ENCODE peak calls at places on chromosomes 12 and 14, in ten cellular contexts. One of them, this sample, is unnamed.

GRCh38 chr14:73725116-73726024 is 11.2 kb upstream of the PNMA1 start:
- DNase-seq in CD8-positive, alpha-beta T cell: no peak
- DNase-seq in HepG2: no peak
- DNase-seq in tibial nerve: peak
- DNase-seq in IMR-90: peak
- DNase-seq in astrocyte: peak
- DNase-seq in lung: no peak
- DNase-seq in right atrium auricular region: no peak
- DNase-seq in neural progenitor cell: no peak
- DNase-seq in GM12865: no peak
- DNase-seq in this sample: peak

GRCh38 chr14:31583043-31583442 is 21.8 kb downstream of the NUBPL start:
- DNase-seq in GM12865: no peak
- DNase-seq in tibial nerve: no peak
- DNase-seq in HepG2: no peak
- DNase-seq in right atrium auricular region: no peak
- DNase-seq in astrocyte: no peak
- DNase-seq in IMR-90: no peak
- DNase-seq in neural progenitor cell: no peak
- DNase-seq in CD8-positive, alpha-beta T cell: no peak
- DNase-seq in lung: no peak
- DNase-seq in this sample: no peak

GRCh38 chr14:45526715-45527549 is 273.9 kb upstream of the MIS18BP1 start:
- DNase-seq in IMR-90: no peak
- DNase-seq in right atrium auricular region: no peak
- DNase-seq in neural progenitor cell: peak
- DNase-seq in CD8-positive, alpha-beta T cell: no peak
- DNase-seq in GM12865: peak
- DNase-seq in lung: no peak
- DNase-seq in tibial nerve: peak
- DNase-seq in astrocyte: no peak
- DNase-seq in HepG2: peak
- DNase-seq in this sample: peak

GRCh38 chr14:22814945-22815713 is at the start of gene SLC7A7:
- DNase-seq in CD8-positive, alpha-beta T cell: no peak
- DNase-seq in right atrium auricular region: no peak
- DNase-seq in astrocyte: no peak
- DNase-seq in HepG2: no peak
- DNase-seq in tibial nerve: no peak
- DNase-seq in lung: peak
- DNase-seq in GM12865: no peak
- DNase-seq in IMR-90: no peak
- DNase-seq in neural progenitor cell: no peak
- DNase-seq in this sample: peak

GRCh38 chr12:34289431-34290190 is 267.3 kb downstream of the ALG10 start:
- DNase-seq in CD8-positive, alpha-beta T cell: no peak
- DNase-seq in HepG2: no peak
- DNase-seq in lung: no peak
- DNase-seq in right atrium auricular region: no peak
- DNase-seq in tibial nerve: no peak
- DNase-seq in astrocyte: no peak
- DNase-seq in IMR-90: no peak
- DNase-seq in neural progenitor cell: no peak
- DNase-seq in GM12865: no peak
- DNase-seq in this sample: no peak

GRCh38 chr12:129887047-129887568 is 16.7 kb downstream of the TMEM132D start:
- DNase-seq in tibial nerve: no peak
- DNase-seq in right atrium auricular region: no peak
- DNase-seq in HepG2: no peak
- DNase-seq in neural progenitor cell: no peak
- DNase-seq in GM12865: no peak
- DNase-seq in IMR-90: no peak
- DNase-seq in CD8-positive, alpha-beta T cell: no peak
- DNase-seq in astrocyte: peak
- DNase-seq in lung: peak
- DNase-seq in this sample: peak

GRCh38 chr14:105760691-105761344 is 234.4 kb downstream of the TMEM121 start:
- DNase-seq in CD8-positive, alpha-beta T cell: no peak
- DNase-seq in right atrium auricular region: no peak
- DNase-seq in tibial nerve: no peak
- DNase-seq in neural progenitor cell: no peak
- DNase-seq in IMR-90: no peak
- DNase-seq in HepG2: no peak
- DNase-seq in GM12865: no peak
- DNase-seq in lung: no peak
- DNase-seq in astrocyte: no peak
- DNase-seq in this sample: no peak

GRCh38 chr12:80778005-80778541 is 61.4 kb downstream of the MYF5 start:
- DNase-seq in IMR-90: peak
- DNase-seq in lung: peak
- DNase-seq in GM12865: peak
- DNase-seq in neural progenitor cell: no peak
- DNase-seq in HepG2: peak
- DNase-seq in right atrium auricular region: peak
- DNase-seq in astrocyte: peak
- DNase-seq in CD8-positive, alpha-beta T cell: no peak
- DNase-seq in tibial nerve: peak
- DNase-seq in this sample: peak

GRCh38 chr14:34794217-34794616 is 79.8 kb upstream of the CFL2 start:
- DNase-seq in GM12865: no peak
- DNase-seq in HepG2: no peak
- DNase-seq in lung: no peak
- DNase-seq in IMR-90: no peak
- DNase-seq in astrocyte: peak
- DNase-seq in neural progenitor cell: no peak
- DNase-seq in CD8-positive, alpha-beta T cell: no peak
- DNase-seq in tibial nerve: no peak
- DNase-seq in right atrium auricular region: no peak
- DNase-seq in this sample: peak

DNA sequence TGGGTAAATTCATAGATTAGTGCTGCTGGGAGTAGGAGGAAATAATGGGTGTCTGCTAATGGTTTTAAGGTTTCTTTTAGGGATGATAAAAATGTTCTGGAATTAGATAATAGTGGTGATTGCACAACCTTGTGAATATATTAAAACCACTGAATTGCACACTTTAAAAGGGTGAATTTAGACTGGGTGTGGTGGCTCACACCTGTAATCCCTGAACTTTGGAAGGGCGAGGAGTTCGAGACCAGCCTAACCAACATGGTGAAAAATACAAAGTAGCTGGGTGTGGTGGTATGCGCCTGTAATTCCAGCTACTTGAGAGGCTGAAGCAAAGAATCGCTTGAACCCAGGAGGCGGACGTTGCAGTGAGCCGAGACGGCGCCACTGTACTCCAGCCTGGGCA is 1.3 kb downstream of the RAD52 start:
- DNase-seq in CD8-positive, alpha-beta T cell: no peak
- DNase-seq in neural progenitor cell: no peak
- DNase-seq in HepG2: no peak
- DNase-seq in lung: no peak
- DNase-seq in tibial nerve: no peak
- DNase-seq in astrocyte: no peak
- DNase-seq in right atrium auricular region: no peak
- DNase-seq in GM12865: peak
- DNase-seq in IMR-90: no peak
- DNase-seq in this sample: no peak
- H3K4me3 ChIP-seq in CD8-positive, alpha-beta T cell: peak
- H3K4me3 ChIP-seq in neural progenitor cell: peak
- H3K4me3 ChIP-seq in HepG2: peak
- H3K4me3 ChIP-seq in lung: no peak
- H3K4me3 ChIP-seq in tibial nerve: no peak
- H3K4me3 ChIP-seq in astrocyte: peak
- H3K4me3 ChIP-seq in right atrium auricular region: no peak
- H3K4me3 ChIP-seq in GM12865: peak
- H3K4me3 ChIP-seq in IMR-90: no peak
- H3K4me3 ChIP-seq in this sample: peak

GRCh38 chr12:46004715-46005114 is 14.3 kb upstream of the SCAF11 start:
- DNase-seq in right atrium auricular region: no peak
- DNase-seq in CD8-positive, alpha-beta T cell: no peak
- DNase-seq in GM12865: no peak
- DNase-seq in lung: no peak
- DNase-seq in neural progenitor cell: no peak
- DNase-seq in astrocyte: no peak
- DNase-seq in tibial nerve: no peak
- DNase-seq in IMR-90: no peak
- DNase-seq in HepG2: no peak
- DNase-seq in this sample: no peak
- TF ChIP-seq CTCF in right atrium auricular region: no peak
- TF ChIP-seq CTCF in CD8-positive, alpha-beta T cell: no peak
- TF ChIP-seq CTCF in GM12865: no peak
- TF ChIP-seq CTCF in lung: no peak
- TF ChIP-seq CTCF in neural progenitor cell: no peak
- TF ChIP-seq CTCF in astrocyte: no peak
- TF ChIP-seq CTCF in tibial nerve: no peak
- TF ChIP-seq CTCF in IMR-90: no peak
- TF ChIP-seq CTCF in HepG2: no peak
- TF ChIP-seq CTCF in this sample: no peak

GRCh38 chr12:8577879-8578278 is 34.8 kb downstream of the AICDA start:
- DNase-seq in IMR-90: no peak
- DNase-seq in astrocyte: no peak
- DNase-seq in HepG2: no peak
- DNase-seq in neural progenitor cell: no peak
- DNase-seq in tibial nerve: no peak
- DNase-seq in right atrium auricular region: no peak
- DNase-seq in GM12865: no peak
- DNase-seq in CD8-positive, alpha-beta T cell: no peak
- DNase-seq in lung: no peak
- DNase-seq in this sample: no peak
- H3K4me3 ChIP-seq in IMR-90: no peak
- H3K4me3 ChIP-seq in astrocyte: no peak
- H3K4me3 ChIP-seq in HepG2: no peak
- H3K4me3 ChIP-seq in neural progenitor cell: no peak
- H3K4me3 ChIP-seq in tibial nerve: no peak
- H3K4me3 ChIP-seq in right atrium auricular region: no peak
- H3K4me3 ChIP-seq in GM12865: no peak
- H3K4me3 ChIP-seq in CD8-positive, alpha-beta T cell: no peak
- H3K4me3 ChIP-seq in lung: no peak
- H3K4me3 ChIP-seq in this sample: no peak

GRCh38 chr12:69676257-69677012 is 22.7 kb downstream of the BEST3 start:
- DNase-seq in GM12865: no peak
- DNase-seq in tibial nerve: no peak
- DNase-seq in HepG2: no peak
- DNase-seq in astrocyte: no peak
- DNase-seq in lung: no peak
- DNase-seq in IMR-90: peak
- DNase-seq in right atrium auricular region: no peak
- DNase-seq in neural progenitor cell: no peak
- DNase-seq in CD8-positive, alpha-beta T cell: no peak
- DNase-seq in this sample: peak
- TF ChIP-seq CTCF in GM12865: no peak
- TF ChIP-seq CTCF in tibial nerve: no peak
- TF ChIP-seq CTCF in HepG2: no peak
- TF ChIP-seq CTCF in astrocyte: no peak
- TF ChIP-seq CTCF in lung: no peak
- TF ChIP-seq CTCF in IMR-90: peak
- TF ChIP-seq CTCF in right atrium auricular region: no peak
- TF ChIP-seq CTCF in neural progenitor cell: peak
- TF ChIP-seq CTCF in CD8-positive, alpha-beta T cell: no peak
- TF ChIP-seq CTCF in this sample: no peak

GRCh38 chr14:49620182-49621113 is at the start of the genes MGAT2 and RPL36AL:
- DNase-seq in CD8-positive, alpha-beta T cell: peak
- DNase-seq in astrocyte: peak
- DNase-seq in lung: peak
- DNase-seq in tibial nerve: peak
- DNase-seq in right atrium auricular region: peak
- DNase-seq in GM12865: peak
- DNase-seq in HepG2: peak
- DNase-seq in IMR-90: peak
- DNase-seq in neural progenitor cell: peak
- DNase-seq in this sample: peak

GRCh38 chr14:49621114-49621881 is 699 bp downstream of the MGAT2 start:
- DNase-seq in GM12865: peak
- DNase-seq in lung: peak
- DNase-seq in neural progenitor cell: peak
- DNase-seq in CD8-positive, alpha-beta T cell: no peak
- DNase-seq in right atrium auricular region: peak
- DNase-seq in IMR-90: peak
- DNase-seq in HepG2: no peak
- DNase-seq in tibial nerve: peak
- DNase-seq in astrocyte: peak
- DNase-seq in this sample: no peak

GRCh38 chr14:49623387-49623786 is 2.8 kb downstream of the MGAT2 start:
- DNase-seq in astrocyte: no peak
- DNase-seq in CD8-positive, alpha-beta T cell: no peak
- DNase-seq in HepG2: no peak
- DNase-seq in IMR-90: no peak
- DNase-seq in tibial nerve: no peak
- DNase-seq in right atrium auricular region: no peak
- DNase-seq in lung: no peak
- DNase-seq in neural progenitor cell: no peak
- DNase-seq in GM12865: no peak
- DNase-seq in this sample: no peak

GRCh38 chr14:49622022-49622607 is 1.5 kb downstream of the MGAT2 start:
- DNase-seq in right atrium auricular region: no peak
- DNase-seq in IMR-90: no peak
- DNase-seq in astrocyte: no peak
- DNase-seq in tibial nerve: no peak
- DNase-seq in HepG2: no peak
- DNase-seq in CD8-positive, alpha-beta T cell: no peak
- DNase-seq in lung: peak
- DNase-seq in neural progenitor cell: no peak
- DNase-seq in GM12865: no peak
- DNase-seq in this sample: no peak

GRCh38 chr14:49623941-49624806 is 3.6 kb downstream of the MGAT2 start:
- DNase-seq in CD8-positive, alpha-beta T cell: no peak
- DNase-seq in lung: no peak
- DNase-seq in IMR-90: no peak
- DNase-seq in right atrium auricular region: no peak
- DNase-seq in GM12865: peak
- DNase-seq in neural progenitor cell: no peak
- DNase-seq in tibial nerve: no peak
- DNase-seq in HepG2: no peak
- DNase-seq in astrocyte: no peak
- DNase-seq in this sample: no peak
- H3K4me3 ChIP-seq in CD8-positive, alpha-beta T cell: no peak
- H3K4me3 ChIP-seq in lung: no peak
- H3K4me3 ChIP-seq in IMR-90: no peak
- H3K4me3 ChIP-seq in right atrium auricular region: no peak
- H3K4me3 ChIP-seq in GM12865: peak
- H3K4me3 ChIP-seq in neural progenitor cell: no peak
- H3K4me3 ChIP-seq in tibial nerve: no peak
- H3K4me3 ChIP-seq in HepG2: no peak
- H3K4me3 ChIP-seq in astrocyte: no peak
- H3K4me3 ChIP-seq in this sample: no peak

GRCh38 chr12:81992461-81992860 is 233.3 kb upstream of the PPFIA2 start:
- DNase-seq in IMR-90: no peak
- DNase-seq in neural progenitor cell: peak
- DNase-seq in astrocyte: no peak
- DNase-seq in CD8-positive, alpha-beta T cell: peak
- DNase-seq in tibial nerve: peak
- DNase-seq in right atrium auricular region: no peak
- DNase-seq in GM12865: peak
- DNase-seq in lung: no peak
- DNase-seq in HepG2: no peak
- DNase-seq in this sample: peak
- TF ChIP-seq CTCF in IMR-90: no peak
- TF ChIP-seq CTCF in neural progenitor cell: peak
- TF ChIP-seq CTCF in astrocyte: no peak
- TF ChIP-seq CTCF in CD8-positive, alpha-beta T cell: no peak
- TF ChIP-seq CTCF in tibial nerve: peak
- TF ChIP-seq CTCF in right atrium auricular region: no peak
- TF ChIP-seq CTCF in GM12865: no peak
- TF ChIP-seq CTCF in lung: no peak
- TF ChIP-seq CTCF in HepG2: no peak
- TF ChIP-seq CTCF in this sample: peak